ENCODE peak calls at places on chromosomes 3 and 15, in seven cellular contexts. One of them, this sample, is unnamed.

GRCh38 chr15:44545934-44546802 is 9.2 kb downstream of the EIF3J start:
- DNase-seq in GM13977: peak; percentile 53
- DNase-seq in B cell: no peak
- DNase-seq in cardiac fibroblast: no peak
- DNase-seq in progenitor cell of endocrine pancreas: no peak
- DNase-seq in kidney epithelial cell: no peak
- DNase-seq in ovary: no peak
- DNase-seq in this sample: peak; percentile 60

GRCh38 chr3:102400142-102400541 is 34.7 kb upstream of the ZPLD1 start:
- DNase-seq in GM13977: no peak
- DNase-seq in B cell: no peak
- DNase-seq in cardiac fibroblast: peak; percentile 2
- DNase-seq in progenitor cell of endocrine pancreas: no peak
- DNase-seq in kidney epithelial cell: peak; percentile 23
- DNase-seq in ovary: no peak
- DNase-seq in this sample: no peak

GRCh38 chr15:45091161-45091560 is 22.8 kb downstream of the DUOX2 start:
- DNase-seq in GM13977: no peak
- DNase-seq in B cell: no peak
- DNase-seq in cardiac fibroblast: peak; percentile 39
- DNase-seq in progenitor cell of endocrine pancreas: no peak
- DNase-seq in kidney epithelial cell: no peak
- DNase-seq in ovary: no peak
- DNase-seq in this sample: no peak

GRCh38 chr15:94395626-94396025 is 164.3 kb downstream of the MCTP2 start:
- DNase-seq in GM13977: no peak
- DNase-seq in B cell: no peak
- DNase-seq in cardiac fibroblast: peak; percentile 4
- DNase-seq in progenitor cell of endocrine pancreas: no peak
- DNase-seq in kidney epithelial cell: no peak
- DNase-seq in ovary: no peak
- DNase-seq in this sample: no peak

GRCh38 chr3:29581311-29581710 is 300.4 kb downstream of the RBMS3 start:
- DNase-seq in GM13977: no peak
- DNase-seq in B cell: no peak
- DNase-seq in cardiac fibroblast: no peak
- DNase-seq in progenitor cell of endocrine pancreas: no peak
- DNase-seq in kidney epithelial cell: no peak
- DNase-seq in ovary: no peak
- DNase-seq in this sample: no peak

GRCh38 chr3:119569156-119569555 is 9.7 kb upstream of the CD80 start:
- DNase-seq in GM13977: no peak
- DNase-seq in B cell: no peak
- DNase-seq in cardiac fibroblast: no peak
- DNase-seq in progenitor cell of endocrine pancreas: no peak
- DNase-seq in kidney epithelial cell: no peak
- DNase-seq in ovary: no peak
- DNase-seq in this sample: no peak

GRCh38 chr15:74835312-74835823 is 7.6 kb downstream of the ULK3 start:
- DNase-seq in GM13977: peak; percentile 76
- DNase-seq in B cell: peak; percentile 56
- DNase-seq in cardiac fibroblast: peak; percentile 57
- DNase-seq in progenitor cell of endocrine pancreas: peak; percentile 69
- DNase-seq in kidney epithelial cell: no peak
- DNase-seq in ovary: peak; percentile 65
- DNase-seq in this sample: no peak

GRCh38 chr15:69156726-69157381 is 3.6 kb upstream of the GLCE start:
- DNase-seq in GM13977: no peak
- DNase-seq in B cell: no peak
- DNase-seq in cardiac fibroblast: no peak
- DNase-seq in progenitor cell of endocrine pancreas: no peak
- DNase-seq in kidney epithelial cell: no peak
- DNase-seq in ovary: no peak
- DNase-seq in this sample: no peak

GRCh38 chr15:44501768-44502366 is 35.1 kb upstream of the EIF3J start:
- DNase-seq in GM13977: peak; percentile 41
- DNase-seq in B cell: peak; percentile 25
- DNase-seq in cardiac fibroblast: peak; percentile 66
- DNase-seq in progenitor cell of endocrine pancreas: no peak
- DNase-seq in kidney epithelial cell: no peak
- DNase-seq in ovary: no peak
- DNase-seq in this sample: no peak

GRCh38 chr15:97504031-97504430 is 456.5 kb upstream of the ARRDC4 start:
- DNase-seq in GM13977: no peak
- DNase-seq in B cell: no peak
- DNase-seq in cardiac fibroblast: peak; percentile 91
- DNase-seq in progenitor cell of endocrine pancreas: no peak
- DNase-seq in kidney epithelial cell: peak; percentile 58
- DNase-seq in ovary: no peak
- DNase-seq in this sample: peak; percentile 75

GRCh38 chr15:51368751-51369450 is 27.4 kb downstream of the GLDN start:
- DNase-seq in GM13977: no peak
- DNase-seq in B cell: no peak
- DNase-seq in cardiac fibroblast: peak; percentile 30
- DNase-seq in progenitor cell of endocrine pancreas: no peak
- DNase-seq in kidney epithelial cell: no peak
- DNase-seq in ovary: no peak
- DNase-seq in this sample: no peak

GRCh38 chr3:160928183-160928718 is 172.2 kb downstream of the PPM1L start:
- DNase-seq in GM13977: no peak
- DNase-seq in B cell: no peak
- DNase-seq in cardiac fibroblast: no peak
- DNase-seq in progenitor cell of endocrine pancreas: no peak
- DNase-seq in kidney epithelial cell: no peak
- DNase-seq in ovary: no peak
- DNase-seq in this sample: no peak

GRCh38 chr15:101305820-101306255 is 10.8 kb upstream of the SNRPA1 start:
- DNase-seq in GM13977: no peak
- DNase-seq in B cell: no peak
- DNase-seq in cardiac fibroblast: no peak
- DNase-seq in progenitor cell of endocrine pancreas: no peak
- DNase-seq in kidney epithelial cell: no peak
- DNase-seq in ovary: no peak
- DNase-seq in this sample: no peak

GRCh38 chr3:142210608-142211007 is 14.8 kb downstream of the GK5 start:
- DNase-seq in GM13977: no peak
- DNase-seq in B cell: no peak
- DNase-seq in cardiac fibroblast: peak; percentile 68
- DNase-seq in progenitor cell of endocrine pancreas: no peak
- DNase-seq in kidney epithelial cell: no peak
- DNase-seq in ovary: no peak
- DNase-seq in this sample: no peak

GRCh38 chr3:142209655-142210054 is 15.7 kb downstream of the GK5 start:
- DNase-seq in GM13977: no peak
- DNase-seq in B cell: no peak
- DNase-seq in cardiac fibroblast: peak; percentile 97
- DNase-seq in progenitor cell of endocrine pancreas: no peak
- DNase-seq in kidney epithelial cell: no peak
- DNase-seq in ovary: peak; percentile 62
- DNase-seq in this sample: no peak

GRCh38 chr3:142213298-142213697 is 12.1 kb downstream of the GK5 start:
- DNase-seq in GM13977: no peak
- DNase-seq in B cell: no peak
- DNase-seq in cardiac fibroblast: peak; percentile 93
- DNase-seq in progenitor cell of endocrine pancreas: no peak
- DNase-seq in kidney epithelial cell: no peak
- DNase-seq in ovary: no peak
- DNase-seq in this sample: no peak

GRCh38 chr3:142210144-142210543 is 15.2 kb downstream of the GK5 start:
- DNase-seq in GM13977: no peak
- DNase-seq in B cell: no peak
- DNase-seq in cardiac fibroblast: peak; percentile 72
- DNase-seq in progenitor cell of endocrine pancreas: no peak
- DNase-seq in kidney epithelial cell: no peak
- DNase-seq in ovary: peak; percentile 54
- DNase-seq in this sample: no peak

DNA sequence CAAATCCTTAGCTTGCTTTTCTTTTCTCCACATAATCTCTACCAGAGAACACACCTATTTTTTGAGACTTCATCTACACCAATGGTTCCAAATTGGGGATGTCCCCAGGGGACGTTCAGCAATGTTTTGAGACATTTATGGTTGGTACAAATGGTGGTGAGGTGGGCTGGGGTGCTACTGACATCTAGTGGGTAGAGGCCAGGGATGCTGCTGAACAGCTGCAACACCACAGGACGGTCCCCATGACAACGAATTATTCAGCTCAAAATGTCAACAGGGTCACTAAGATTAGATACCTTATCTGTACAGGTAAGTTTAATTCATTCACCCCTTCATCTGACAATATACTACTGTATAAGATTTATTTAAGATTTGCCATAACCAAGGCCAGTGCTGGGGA is 14.4 kb downstream of the GK5 start:
- DNase-seq in GM13977: no peak
- DNase-seq in B cell: no peak
- DNase-seq in cardiac fibroblast: peak; percentile 50
- DNase-seq in progenitor cell of endocrine pancreas: no peak
- DNase-seq in kidney epithelial cell: no peak
- DNase-seq in ovary: no peak
- DNase-seq in this sample: no peak
- TF ChIP-seq CTCF in GM13977: peak; percentile 43
- TF ChIP-seq CTCF in B cell: no peak
- TF ChIP-seq CTCF in cardiac fibroblast: peak; percentile 18
- TF ChIP-seq CTCF in progenitor cell of endocrine pancreas: peak; percentile 50
- TF ChIP-seq CTCF in kidney epithelial cell: peak; percentile 35
- TF ChIP-seq CTCF in ovary: no peak
- TF ChIP-seq CTCF in this sample: no peak

GRCh38 chr15:36894062-36894461 is 206.3 kb downstream of the MEIS2 start:
- DNase-seq in GM13977: no peak
- DNase-seq in B cell: no peak
- DNase-seq in cardiac fibroblast: no peak
- DNase-seq in progenitor cell of endocrine pancreas: no peak
- DNase-seq in kidney epithelial cell: no peak
- DNase-seq in ovary: no peak
- DNase-seq in this sample: no peak

GRCh38 chr15:36899696-36900095 is 200.7 kb downstream of the MEIS2 start:
- DNase-seq in GM13977: no peak
- DNase-seq in B cell: no peak
- DNase-seq in cardiac fibroblast: no peak
- DNase-seq in progenitor cell of endocrine pancreas: no peak
- DNase-seq in kidney epithelial cell: no peak
- DNase-seq in ovary: no peak
- DNase-seq in this sample: no peak

GRCh38 chr15:36898522-36899126 is 201.7 kb downstream of the MEIS2 start:
- DNase-seq in GM13977: no peak
- DNase-seq in B cell: no peak
- DNase-seq in cardiac fibroblast: no peak
- DNase-seq in progenitor cell of endocrine pancreas: no peak
- DNase-seq in kidney epithelial cell: no peak
- DNase-seq in ovary: no peak
- DNase-seq in this sample: no peak

GRCh38 chr15:36897834-36898233 is 202.5 kb downstream of the MEIS2 start:
- DNase-seq in GM13977: no peak
- DNase-seq in B cell: no peak
- DNase-seq in cardiac fibroblast: no peak
- DNase-seq in progenitor cell of endocrine pancreas: no peak
- DNase-seq in kidney epithelial cell: no peak
- DNase-seq in ovary: no peak
- DNase-seq in this sample: no peak

DNA sequence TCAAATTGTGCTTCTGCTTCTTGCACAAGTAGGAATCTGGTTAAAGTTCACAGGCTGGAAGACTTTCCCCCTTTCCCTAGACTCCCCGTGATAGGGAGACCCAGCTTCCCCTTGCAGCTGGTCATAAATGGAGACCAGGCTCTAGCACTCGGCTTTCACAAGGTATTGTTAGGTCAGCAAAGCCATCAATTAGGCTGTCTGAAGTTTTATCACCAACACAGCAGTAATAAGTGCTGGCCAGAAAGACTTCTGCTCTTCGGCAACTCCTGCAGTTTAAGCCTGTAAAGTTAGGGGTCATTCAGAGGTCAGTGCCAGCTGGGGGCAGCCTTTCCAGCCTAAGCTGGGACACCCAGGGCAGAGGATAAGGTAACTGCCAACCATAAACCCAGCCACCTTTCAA is 203.4 kb downstream of the MEIS2 start:
- DNase-seq in GM13977: no peak
- DNase-seq in B cell: no peak
- DNase-seq in cardiac fibroblast: no peak
- DNase-seq in progenitor cell of endocrine pancreas: no peak
- DNase-seq in kidney epithelial cell: no peak
- DNase-seq in ovary: no peak
- DNase-seq in this sample: no peak
- TF ChIP-seq CTCF in GM13977: no peak
- TF ChIP-seq CTCF in B cell: no peak
- TF ChIP-seq CTCF in cardiac fibroblast: no peak
- TF ChIP-seq CTCF in progenitor cell of endocrine pancreas: no peak
- TF ChIP-seq CTCF in kidney epithelial cell: no peak
- TF ChIP-seq CTCF in ovary: no peak
- TF ChIP-seq CTCF in this sample: no peak

GRCh38 chr3:111712294-111713180 is 117.4 kb upstream of the ZBED2 start:
- DNase-seq in GM13977: no peak
- DNase-seq in B cell: no peak
- DNase-seq in cardiac fibroblast: no peak
- DNase-seq in progenitor cell of endocrine pancreas: no peak
- DNase-seq in kidney epithelial cell: peak; percentile 68
- DNase-seq in ovary: no peak
- DNase-seq in this sample: no peak

GRCh38 chr3:111713833-111714232 is 118.7 kb upstream of the ZBED2 start:
- DNase-seq in GM13977: no peak
- DNase-seq in B cell: no peak
- DNase-seq in cardiac fibroblast: no peak
- DNase-seq in progenitor cell of endocrine pancreas: no peak
- DNase-seq in kidney epithelial cell: no peak
- DNase-seq in ovary: no peak
- DNase-seq in this sample: no peak

GRCh38 chr3:111717601-111718000 is 122.5 kb upstream of the ZBED2 start:
- DNase-seq in GM13977: peak; percentile 69
- DNase-seq in B cell: peak; percentile 78
- DNase-seq in cardiac fibroblast: peak; percentile 92
- DNase-seq in progenitor cell of endocrine pancreas: peak; percentile 46
- DNase-seq in kidney epithelial cell: peak; percentile 56
- DNase-seq in ovary: peak; percentile 74
- DNase-seq in this sample: peak; percentile 70

GRCh38 chr3:111715911-111716523 is 120.9 kb upstream of the ZBED2 start:
- DNase-seq in GM13977: peak; percentile 23
- DNase-seq in B cell: no peak
- DNase-seq in cardiac fibroblast: peak; percentile 74
- DNase-seq in progenitor cell of endocrine pancreas: no peak
- DNase-seq in kidney epithelial cell: no peak
- DNase-seq in ovary: no peak
- DNase-seq in this sample: no peak

GRCh38 chr3:111714305-111714704 is 119.2 kb upstream of the ZBED2 start:
- DNase-seq in GM13977: no peak
- DNase-seq in B cell: no peak
- DNase-seq in cardiac fibroblast: no peak
- DNase-seq in progenitor cell of endocrine pancreas: no peak
- DNase-seq in kidney epithelial cell: no peak
- DNase-seq in ovary: no peak
- DNase-seq in this sample: no peak
- TF ChIP-seq CTCF in GM13977: no peak
- TF ChIP-seq CTCF in B cell: no peak
- TF ChIP-seq CTCF in cardiac fibroblast: no peak
- TF ChIP-seq CTCF in progenitor cell of endocrine pancreas: peak; percentile 35
- TF ChIP-seq CTCF in kidney epithelial cell: peak; percentile 14
- TF ChIP-seq CTCF in ovary: no peak
- TF ChIP-seq CTCF in this sample: no peak

DNA sequence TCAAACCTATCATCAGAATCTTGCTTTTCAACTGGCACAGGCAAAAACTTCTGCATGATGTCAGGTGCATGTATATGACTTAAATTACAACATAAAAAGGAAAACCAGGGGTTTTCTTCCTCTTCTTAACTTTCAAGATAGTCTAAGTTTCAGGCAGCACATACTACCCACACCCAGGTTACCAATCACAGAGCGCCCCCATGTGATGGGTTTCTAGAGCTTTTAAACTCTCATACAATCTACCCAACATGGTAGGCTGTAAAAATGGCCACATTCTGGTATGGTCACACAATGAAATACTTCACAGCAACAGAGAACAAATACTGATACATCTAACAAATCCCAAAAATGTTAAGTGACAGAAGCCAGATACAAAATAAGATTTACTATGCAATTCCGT is 7.4 kb downstream of the MESD start:
- DNase-seq in GM13977: peak; percentile 48
- DNase-seq in B cell: no peak
- DNase-seq in cardiac fibroblast: no peak
- DNase-seq in progenitor cell of endocrine pancreas: no peak
- DNase-seq in kidney epithelial cell: no peak
- DNase-seq in ovary: no peak
- DNase-seq in this sample: no peak
- TF ChIP-seq CTCF in GM13977: peak; percentile 56
- TF ChIP-seq CTCF in B cell: no peak
- TF ChIP-seq CTCF in cardiac fibroblast: no peak
- TF ChIP-seq CTCF in progenitor cell of endocrine pancreas: no peak
- TF ChIP-seq CTCF in kidney epithelial cell: no peak
- TF ChIP-seq CTCF in ovary: no peak
- TF ChIP-seq CTCF in this sample: no peak